ENCODE peak calls at places on chromosomes 3 and 15, in eight cellular contexts. S is left ventricle myocardium inferior, G is substantia nigra, I is Calu3, W is NCI-H446 treated with DMSO at 0.1 percent for 48 hours, Y is stomach, K is Right ventricle myocardium superior, U is NCI-H69. Q is an unnamed sample.

GRCh38 chr15:28003302-28004037 is 95.6 kb downstream of the OCA2 start:
- DNase-seq in K (no peak), Y (no peak), W (no peak), S (no peak), U (no peak), G (no peak), I (no peak), Q (no peak)

GRCh38 chr3:32432711-32433530 is 41.3 kb downstream of the CMTM7 start:
- DNase-seq in U (no peak), G (no peak), S (no peak), K (no peak), W (no peak), I (no peak), Y (no peak), Q (no peak)

GRCh38 chr3:20645340-20645739 is 459.3 kb upstream of the SGO1 start:
- DNase-seq in W (no peak), G (no peak), U (peak), S (no peak), K (no peak), I (no peak), Y (no peak), Q (peak)

GRCh38 chr3:56754753-56755365 is 46.9 kb downstream of the ARHGEF3 start:
- DNase-seq in K (peak), G (no peak), S (no peak), W (no peak), U (peak), Y (no peak), I (no peak), Q (no peak)

GRCh38 chr3:125381743-125382142 is 6.6 kb upstream of the ZNF148 start:
- DNase-seq in W (no peak), I (peak), S (no peak), G (no peak), K (no peak), U (no peak), Y (no peak), Q (peak)

GRCh38 chr3:184172681-184173373 is 1.8 kb upstream of the AP2M1 start:
- DNase-seq in I (no peak), Y (no peak), U (no peak), S (no peak), W (no peak), G (no peak), K (no peak), Q (peak)

GRCh38 chr3:120488296-120488695 is 37.5 kb upstream of the FSTL1 start:
- DNase-seq in G (no peak), S (no peak), Y (no peak), W (no peak), K (no peak), I (no peak), U (no peak), Q (no peak)

GRCh38 chr3:90011136-90011535 is 903.7 kb downstream of the EPHA3 start:
- DNase-seq in K (no peak), S (no peak), G (no peak), I (no peak), U (no peak), Y (no peak), W (no peak), Q (no peak)

GRCh38 chr15:34759992-34760391 is 5.2 kb upstream of the GJD2 start:
- DNase-seq in U (no peak), W (no peak), S (no peak), Y (no peak), K (no peak), G (no peak), I (no peak), Q (no peak)

GRCh38 chr15:64749167-64749566 is 26.2 kb downstream of the RBPMS2 start:
- DNase-seq in K (no peak), Y (no peak), S (no peak), W (no peak), I (no peak), U (no peak), G (no peak), Q (peak)

GRCh38 chr3:56323986-56324420 is 144.3 kb downstream of the ERC2 start:
- DNase-seq in U (no peak), S (no peak), K (no peak), I (no peak), W (no peak), Y (no peak), G (no peak), Q (peak)

GRCh38 chr3:71189480-71189879 is 394.0 kb downstream of the FOXP1 start:
- DNase-seq in W (no peak), U (peak), G (no peak), K (no peak), Y (no peak), S (no peak), I (no peak), Q (peak)

Q was measured in RPMI7951.